ENCODE peak calls at places on chromosomes 13 and 19, in four cellular contexts. One of them, this sample, is unnamed.

GRCh38 chr19:14479985-14480694 is 5.0 kb upstream of the PTGER1 start:
- DNase-seq in neural progenitor cell: peak; percentile 82
- DNase-seq in mesenchymal stem cell: peak; percentile 43
- DNase-seq in neuronal stem cell: peak; percentile 66
- DNase-seq in this sample: peak; percentile 55

GRCh38 chr13:98202026-98202425 is 25.0 kb upstream of the RNF113B start:
- DNase-seq in neural progenitor cell: peak; percentile 25
- DNase-seq in mesenchymal stem cell: no peak
- DNase-seq in neuronal stem cell: no peak
- DNase-seq in this sample: no peak

GRCh38 chr19:8580710-8581281 is 3.6 kb upstream of the MYO1F start:
- DNase-seq in neural progenitor cell: peak; percentile 91
- DNase-seq in mesenchymal stem cell: peak; percentile 75
- DNase-seq in neuronal stem cell: peak; percentile 86
- DNase-seq in this sample: peak; percentile 68

GRCh38 chr19:14561832-14562351 is 10.0 kb downstream of the NDUFB7 start:
- DNase-seq in neural progenitor cell: no peak
- DNase-seq in mesenchymal stem cell: peak; percentile 25
- DNase-seq in neuronal stem cell: no peak
- DNase-seq in this sample: no peak

GRCh38 chr19:35365303-35365702 is 5.6 kb upstream of the GPR42 start:
- DNase-seq in neural progenitor cell: no peak
- DNase-seq in mesenchymal stem cell: no peak
- DNase-seq in neuronal stem cell: no peak
- DNase-seq in this sample: no peak

GRCh38 chr13:104571161-104571889 is 1505.1 kb upstream of the SLC10A2 start:
- DNase-seq in neural progenitor cell: peak; percentile 72
- DNase-seq in mesenchymal stem cell: peak; percentile 83
- DNase-seq in neuronal stem cell: peak; percentile 51
- DNase-seq in this sample: peak; percentile 58

GRCh38 chr13:27040826-27041108 is 130.8 kb downstream of the USP12 start:
- DNase-seq in neural progenitor cell: no peak
- DNase-seq in mesenchymal stem cell: no peak
- DNase-seq in neuronal stem cell: no peak
- DNase-seq in this sample: no peak

GRCh38 chr13:106178816-106179215 is 356.6 kb downstream of the EFNB2 start:
- DNase-seq in neural progenitor cell: no peak
- DNase-seq in mesenchymal stem cell: no peak
- DNase-seq in neuronal stem cell: no peak
- DNase-seq in this sample: no peak

GRCh38 chr19:8905342-8905741 is 73.2 kb downstream of the MBD3L1 start:
- DNase-seq in neural progenitor cell: no peak
- DNase-seq in mesenchymal stem cell: no peak
- DNase-seq in neuronal stem cell: no peak
- DNase-seq in this sample: no peak

GRCh38 chr13:60538566-60538965 is 141.5 kb downstream of the TDRD3 start:
- DNase-seq in neural progenitor cell: no peak
- DNase-seq in mesenchymal stem cell: no peak
- DNase-seq in neuronal stem cell: no peak
- DNase-seq in this sample: no peak

GRCh38 chr19:14425696-14426138 is 6.6 kb upstream of the DDX39A start:
- DNase-seq in neural progenitor cell: no peak
- DNase-seq in mesenchymal stem cell: peak; percentile 68
- DNase-seq in neuronal stem cell: no peak
- DNase-seq in this sample: no peak

GRCh38 chr19:6521718-6522646 is 8.8 kb upstream of the TNFSF9 start:
- DNase-seq in neural progenitor cell: no peak
- DNase-seq in mesenchymal stem cell: no peak
- DNase-seq in neuronal stem cell: no peak
- DNase-seq in this sample: no peak

GRCh38 chr19:34900245-34900644 is 26.5 kb upstream of the ZNF30 start:
- DNase-seq in neural progenitor cell: no peak
- DNase-seq in mesenchymal stem cell: no peak
- DNase-seq in neuronal stem cell: no peak
- DNase-seq in this sample: no peak

GRCh38 chr19:15264061-15264932 is 32.0 kb upstream of the EPHX3 start:
- DNase-seq in neural progenitor cell: peak; percentile 90
- DNase-seq in mesenchymal stem cell: peak; percentile 73
- DNase-seq in neuronal stem cell: peak; percentile 68
- DNase-seq in this sample: peak; percentile 76

GRCh38 chr13:44951184-44951583 is 38.1 kb downstream of the NUFIP1 start:
- DNase-seq in neural progenitor cell: no peak
- DNase-seq in mesenchymal stem cell: no peak
- DNase-seq in neuronal stem cell: no peak
- DNase-seq in this sample: no peak

DNA sequence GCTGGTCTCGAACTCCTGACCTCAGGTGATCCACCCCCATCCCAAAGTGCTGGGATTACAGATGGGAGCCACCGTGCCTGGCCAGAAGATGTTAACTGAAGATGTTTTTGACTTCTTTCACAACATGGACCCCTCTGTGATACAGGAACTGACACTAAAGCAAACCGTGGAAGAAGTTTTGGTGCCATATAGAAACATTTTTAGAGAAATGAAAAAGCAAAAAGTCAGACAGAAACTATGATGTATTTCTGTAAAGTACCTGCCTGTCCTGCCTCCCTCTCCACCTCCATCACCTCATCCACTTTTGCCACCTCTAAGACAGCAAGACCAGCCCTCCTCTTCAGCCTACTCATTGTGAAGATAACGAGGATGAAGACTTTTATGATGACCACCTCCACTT is 11.3 kb downstream of the FBXO27 start:
- DNase-seq in neural progenitor cell: no peak
- DNase-seq in mesenchymal stem cell: no peak
- DNase-seq in neuronal stem cell: no peak
- DNase-seq in this sample: no peak
- H3K4me3 ChIP-seq in neural progenitor cell: no peak overlapping the region
- H3K4me3 ChIP-seq in mesenchymal stem cell: no peak overlapping the region
- H3K4me3 ChIP-seq in neuronal stem cell: no peak overlapping the region
- H3K4me3 ChIP-seq in this sample: no peak overlapping the region

GRCh38 chr19:42121036-42121621 is 11.1 kb downstream of the POU2F2 start:
- DNase-seq in neural progenitor cell: no peak
- DNase-seq in mesenchymal stem cell: no peak
- DNase-seq in neuronal stem cell: no peak
- DNase-seq in this sample: no peak
- H3K9ac ChIP-seq in neural progenitor cell: no peak overlapping the region
- H3K9ac ChIP-seq in mesenchymal stem cell: peak overlapping the region; percentile 24
- H3K9ac ChIP-seq in neuronal stem cell: peak overlapping the region; percentile 40
- H3K9ac ChIP-seq in this sample: no peak overlapping the region

GRCh38 chr13:33206425-33206824 is 79.1 kb downstream of the STARD13 start:
- DNase-seq in neural progenitor cell: no peak
- DNase-seq in mesenchymal stem cell: peak; percentile 18
- DNase-seq in neuronal stem cell: no peak
- DNase-seq in this sample: no peak

GRCh38 chr13:33202644-33203169 is 82.8 kb downstream of the STARD13 start:
- DNase-seq in neural progenitor cell: no peak
- DNase-seq in mesenchymal stem cell: no peak
- DNase-seq in neuronal stem cell: no peak
- DNase-seq in this sample: no peak

GRCh38 chr13:33205224-33205623 is 80.3 kb downstream of the STARD13 start:
- DNase-seq in neural progenitor cell: no peak
- DNase-seq in mesenchymal stem cell: no peak
- DNase-seq in neuronal stem cell: no peak
- DNase-seq in this sample: no peak

GRCh38 chr13:33205804-33206221 is 79.7 kb downstream of the STARD13 start:
- DNase-seq in neural progenitor cell: peak; percentile 42
- DNase-seq in mesenchymal stem cell: peak; percentile 70
- DNase-seq in neuronal stem cell: no peak
- DNase-seq in this sample: no peak

GRCh38 chr13:33204130-33204927 is 81.2 kb downstream of the STARD13 start:
- DNase-seq in neural progenitor cell: no peak
- DNase-seq in mesenchymal stem cell: peak; percentile 89
- DNase-seq in neuronal stem cell: no peak
- DNase-seq in this sample: no peak
- H3K27me3 ChIP-seq in neural progenitor cell: no peaks in the 10 kb centered on the region
- H3K27me3 ChIP-seq in mesenchymal stem cell: no peaks in the 10 kb centered on the region
- H3K27me3 ChIP-seq in neuronal stem cell: no peaks in the 10 kb centered on the region
- H3K27me3 ChIP-seq in this sample: no peaks in the 10 kb centered on the region

GRCh38 chr19:53865523-53865917 is 2.2 kb upstream of the MYADM start:
- DNase-seq in neural progenitor cell: peak; percentile 37
- DNase-seq in mesenchymal stem cell: peak; percentile 18
- DNase-seq in neuronal stem cell: no peak
- DNase-seq in this sample: no peak
- H3K4me3 ChIP-seq in neural progenitor cell: peak overlapping the region; percentile 66
- H3K4me3 ChIP-seq in mesenchymal stem cell: no peak overlapping the region
- H3K4me3 ChIP-seq in neuronal stem cell: peak overlapping the region; percentile 85
- H3K4me3 ChIP-seq in this sample: peak overlapping the region; percentile 68

DNA sequence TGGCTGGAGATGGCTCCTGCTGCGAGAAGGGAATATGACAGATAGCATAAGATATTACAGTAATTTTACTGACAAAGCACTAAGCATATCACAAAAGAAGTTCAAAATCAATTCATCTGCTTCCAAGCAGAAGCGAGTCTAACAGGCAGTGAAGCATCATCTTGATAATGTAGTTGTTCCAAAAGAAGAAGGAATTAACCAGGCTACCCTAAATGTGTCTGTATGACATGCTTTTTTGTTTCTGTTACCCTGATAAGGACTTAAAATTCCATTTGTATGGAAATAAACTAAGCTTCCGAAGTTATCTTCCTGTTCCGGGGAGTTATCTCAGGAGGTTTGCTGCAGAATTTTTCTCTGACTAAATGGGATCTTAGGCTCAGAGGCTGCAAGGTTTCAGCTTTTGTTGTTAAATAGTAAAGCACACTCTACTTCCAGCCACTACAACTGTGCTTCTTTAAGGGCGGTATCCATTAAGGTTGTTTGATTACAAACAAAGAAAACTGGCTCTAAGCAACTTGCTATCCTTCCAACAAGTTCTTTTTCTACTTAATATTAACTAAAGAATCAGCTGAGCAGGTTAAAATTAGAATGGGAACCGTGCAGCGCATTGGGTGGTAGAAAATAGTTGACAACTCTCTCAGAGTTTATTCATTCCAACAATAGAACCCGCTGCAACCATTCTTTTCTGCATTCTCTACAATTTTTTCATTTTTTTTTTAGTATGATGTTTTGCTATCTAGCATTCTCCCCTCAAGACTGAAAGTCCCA is 607.3 kb downstream of the UQCRFS1 start:
- DNase-seq in neural progenitor cell: no peak
- DNase-seq in mesenchymal stem cell: no peak
- DNase-seq in neuronal stem cell: no peak
- DNase-seq in this sample: no peak
- H3K9ac ChIP-seq in neural progenitor cell: no peak overlapping the region
- H3K9ac ChIP-seq in mesenchymal stem cell: no peak overlapping the region
- H3K9ac ChIP-seq in neuronal stem cell: no peak overlapping the region
- H3K9ac ChIP-seq in this sample: no peak overlapping the region

DNA sequence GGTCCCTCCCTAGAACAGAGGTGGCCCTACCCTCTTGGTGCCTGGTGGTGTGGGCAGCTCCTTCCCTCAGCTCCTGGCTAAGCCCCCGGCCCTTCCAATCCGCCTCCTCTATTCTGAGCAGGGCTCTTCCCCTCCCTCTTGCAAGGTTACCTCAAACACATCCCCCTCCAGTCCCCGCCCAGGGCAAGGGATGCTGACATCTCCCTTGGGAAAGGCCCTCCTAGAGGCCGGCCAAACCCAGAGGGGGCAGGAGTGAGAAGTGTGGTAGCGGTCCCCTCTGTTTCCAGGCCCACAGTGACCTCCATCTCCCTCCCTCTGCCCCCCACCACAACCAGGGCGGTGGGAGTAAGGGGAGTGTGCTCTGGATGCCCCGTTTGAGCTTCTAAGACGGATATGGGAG is 2.5 kb downstream of the LINGO3 start:
- DNase-seq in neural progenitor cell: peak; percentile 33
- DNase-seq in mesenchymal stem cell: no peak
- DNase-seq in neuronal stem cell: no peak
- DNase-seq in this sample: no peak
- H3K27me3 ChIP-seq in neural progenitor cell: peaks cover 69% of the 10 kb centered on the region
- H3K27me3 ChIP-seq in mesenchymal stem cell: peaks cover 73% of the 10 kb centered on the region
- H3K27me3 ChIP-seq in neuronal stem cell: peaks cover 74% of the 10 kb centered on the region
- H3K27me3 ChIP-seq in this sample: peaks cover 23% of the 10 kb centered on the region

GRCh38 chr13:99352351-99353271 is 45.4 kb upstream of the GPR183 start:
- DNase-seq in neural progenitor cell: no peak
- DNase-seq in mesenchymal stem cell: no peak
- DNase-seq in neuronal stem cell: no peak
- DNase-seq in this sample: no peak

GRCh38 chr13:99355267-99356215 is 48.3 kb upstream of the GPR183 start:
- DNase-seq in neural progenitor cell: no peak
- DNase-seq in mesenchymal stem cell: no peak
- DNase-seq in neuronal stem cell: no peak
- DNase-seq in this sample: no peak

GRCh38 chr13:99351772-99352171 is 44.6 kb upstream of the GPR183 start:
- DNase-seq in neural progenitor cell: no peak
- DNase-seq in mesenchymal stem cell: no peak
- DNase-seq in neuronal stem cell: no peak
- DNase-seq in this sample: no peak

GRCh38 chr13:99354371-99354951 is 47.3 kb upstream of the GPR183 start:
- DNase-seq in neural progenitor cell: no peak
- DNase-seq in mesenchymal stem cell: no peak
- DNase-seq in neuronal stem cell: no peak
- DNase-seq in this sample: no peak

DNA sequence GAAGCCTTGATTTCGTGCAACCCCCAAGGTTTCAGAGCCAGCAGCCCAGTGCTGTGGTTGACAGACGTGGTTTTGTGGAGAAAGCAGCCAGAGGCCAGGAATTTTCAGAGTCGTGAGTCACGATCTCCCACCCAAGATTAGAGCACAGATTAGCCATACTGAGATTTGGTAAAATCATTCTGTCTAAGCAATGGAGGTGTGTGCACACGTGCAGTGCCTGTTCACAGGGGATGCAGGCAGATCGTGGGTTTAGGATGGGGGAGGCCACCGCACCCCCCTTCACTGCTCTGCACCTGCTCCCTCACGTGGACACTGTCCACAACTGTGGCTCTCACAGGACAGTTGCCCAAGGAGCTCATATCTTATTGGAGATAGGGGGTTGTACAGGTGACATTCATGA is 46.6 kb upstream of the GPR183 start:
- DNase-seq in neural progenitor cell: no peak
- DNase-seq in mesenchymal stem cell: peak; percentile 65
- DNase-seq in neuronal stem cell: no peak
- DNase-seq in this sample: no peak
- H3K4me3 ChIP-seq in neural progenitor cell: no peak overlapping the region
- H3K4me3 ChIP-seq in mesenchymal stem cell: no peak overlapping the region
- H3K4me3 ChIP-seq in neuronal stem cell: peak overlapping the region; percentile 34
- H3K4me3 ChIP-seq in this sample: no peak overlapping the region

DNA sequence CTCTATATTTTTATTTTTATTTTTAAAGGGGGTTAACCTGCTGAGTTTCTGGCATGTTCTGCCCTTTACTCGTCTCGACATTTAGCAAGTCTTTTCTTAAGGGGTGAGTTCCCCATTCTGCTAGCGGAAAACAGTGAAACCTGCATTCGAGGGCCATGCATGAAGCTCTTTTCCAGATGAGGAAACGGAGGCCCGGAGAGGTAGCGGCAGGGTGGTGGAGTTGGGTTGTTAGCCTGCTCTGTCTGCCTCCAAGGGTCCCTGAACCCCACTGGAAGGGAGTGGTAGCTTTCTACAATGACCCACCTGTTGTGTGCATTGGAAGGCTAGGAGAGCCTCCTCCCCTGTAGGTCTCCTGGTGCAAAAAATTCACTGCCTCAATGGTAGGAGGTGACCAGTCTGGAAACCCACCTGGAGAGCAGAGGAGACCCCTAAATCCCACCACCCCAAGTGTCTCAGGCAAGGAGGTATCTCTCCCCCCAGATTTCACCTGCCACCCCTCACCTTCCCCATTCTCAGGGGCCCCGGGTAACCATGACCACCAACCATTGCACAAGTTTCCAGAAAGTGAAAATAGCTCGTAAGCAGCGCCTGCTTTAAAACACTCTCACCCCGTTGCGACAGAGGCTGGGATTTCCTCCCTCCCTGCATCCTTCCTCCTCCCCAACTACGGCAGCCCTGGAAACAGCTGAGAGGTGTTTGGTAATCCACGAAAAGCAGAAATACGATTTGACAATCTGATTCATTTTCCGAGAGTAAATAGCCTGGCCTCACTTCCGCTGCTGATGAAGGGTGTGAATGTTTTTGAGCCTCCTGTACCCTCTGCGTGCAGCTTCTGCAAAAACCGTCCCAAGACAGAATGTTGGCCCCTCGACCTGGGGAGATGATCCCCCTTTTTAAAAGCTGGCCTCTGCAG is 3.5 kb downstream of the KLF2 start:
- DNase-seq in neural progenitor cell: no peak
- DNase-seq in mesenchymal stem cell: peak; percentile 92
- DNase-seq in neuronal stem cell: no peak
- DNase-seq in this sample: no peak
- H3K9ac ChIP-seq in neural progenitor cell: no peak overlapping the region
- H3K9ac ChIP-seq in mesenchymal stem cell: peak overlapping the region; percentile 78
- H3K9ac ChIP-seq in neuronal stem cell: no peak overlapping the region
- H3K9ac ChIP-seq in this sample: no peak overlapping the region

This sample was measured in NT2/D1.